ENCODE peak calls at places on chromosomes 16 and 17, in seven cellular contexts. O is left colon; U is stimulated activated CD8-positive, alpha-beta memory T cell treated with anti-CD3 and anti-CD28 coated beads, Interleukin-7, amount 100 ng/mL, for 1 hour; C is MM.1S; F is H7; Q is activated T-cell treated with anti-CD3 and anti-CD28 coated beads for 24 hours; J is cardiac fibroblast. N is an unnamed sample.

GRCh38 chr16:75109732-75110243 is 6.8 kb downstream of the LDHD start:
- DNase-seq in O (peak; percentile 85), U (no peak), C (no peak), F (peak; percentile 52), Q (no peak), J (no peak), N (peak; percentile 69)

GRCh38 chr17:77875881-77876509 is 82.5 kb upstream of the TNRC6C start:
- DNase-seq in O (no peak), U (no peak), C (peak; percentile 57), F (no peak), Q (no peak), J (peak; percentile 49), N (no peak)

GRCh38 chr17:46201491-46201890 is 8.3 kb upstream of the KANSL1 start:
- DNase-seq in O (no peak), U (no peak), C (no peak), F (no peak), Q (no peak), J (no peak), N (no peak)

GRCh38 chr16:10678655-10679054 is 16.1 kb downstream of the TEKT5 start:
- DNase-seq in O (no peak), U (no peak), C (no peak), F (no peak), Q (no peak), J (no peak), N (peak; percentile 34)

GRCh38 chr16:77214411-77215138 is 15.4 kb downstream of the SYCE1L start:
- DNase-seq in O (no peak), U (no peak), C (no peak), F (no peak), Q (no peak), J (no peak), N (no peak)

GRCh38 chr16:660459-661183 is 7.3 kb upstream of the RHOT2 start:
- DNase-seq in O (peak; percentile 91), U (no peak), C (peak; percentile 90), F (peak; percentile 100), Q (no peak), J (peak; percentile 76), N (peak; percentile 48)

GRCh38 chr16:56513972-56514371 is 5.9 kb downstream of the BBS2 start:
- DNase-seq in O (peak; percentile 43), U (peak; percentile 8), C (peak; percentile 72), F (peak; percentile 60), Q (peak; percentile 15), J (peak; percentile 79), N (peak; percentile 51)

GRCh38 chr17:13420294-13421277 is 181.1 kb downstream of the HS3ST3A1 start:
- DNase-seq in O (no peak), U (no peak), C (no peak), F (no peak), Q (no peak), J (peak; percentile 93), N (peak; percentile 39)

GRCh38 chr17:45288825-45289224 is 26.9 kb upstream of the SPATA32 start:
- DNase-seq in O (peak; percentile 69), U (no peak), C (no peak), F (no peak), Q (no peak), J (no peak), N (no peak)

GRCh38 chr17:17303010-17303846 is at the start of gene NT5M:
- DNase-seq in O (peak; percentile 60), U (peak; percentile 36), C (peak; percentile 88), F (peak; percentile 94), Q (peak; percentile 63), J (peak; percentile 59), N (peak; percentile 37)

GRCh38 chr17:59534583-59534982 is 30.8 kb upstream of the DHX40 start:
- DNase-seq in O (no peak), U (no peak), C (no peak), F (peak; percentile 31), Q (no peak), J (no peak), N (no peak)

GRCh38 chr17:41404024-41404651 is 6.7 kb upstream of the KRT31 start:
- DNase-seq in O (no peak), U (no peak), C (no peak), F (no peak), Q (peak; percentile 41), J (peak; percentile 94), N (peak; percentile 60)

GRCh38 chr16:65991149-65991701 is 375.3 kb upstream of the CDH5 start:
- DNase-seq in O (no peak), U (no peak), C (no peak), F (peak; percentile 33), Q (no peak), J (no peak), N (no peak)

GRCh38 chr17:36707904-36708303 is 106.5 kb downstream of the MRM1 start:
- DNase-seq in O (no peak), U (no peak), C (no peak), F (no peak), Q (no peak), J (no peak), N (no peak)

GRCh38 chr17:69967910-69968411 is 107.1 kb upstream of the KCNJ16 start:
- DNase-seq in O (no peak), U (no peak), C (no peak), F (no peak), Q (no peak), J (peak; percentile 71), N (no peak)

GRCh38 chr16:3756113-3756512 is 38.8 kb upstream of the TRAP1 start:
- DNase-seq in O (no peak), U (no peak), C (no peak), F (no peak), Q (no peak), J (no peak), N (no peak)

GRCh38 chr17:78684026-78684425 is 98.0 kb downstream of the CYTH1 start:
- DNase-seq in O (no peak), U (no peak), C (no peak), F (no peak), Q (no peak), J (no peak), N (no peak)

GRCh38 chr16:11162571-11163268 is 93.3 kb downstream of the SOCS1 start:
- DNase-seq in O (no peak), U (no peak), C (no peak), F (no peak), Q (no peak), J (no peak), N (no peak)

GRCh38 chr17:81859906-81860755 is at the start of gene P4HB:
- DNase-seq in O (no peak), U (no peak), C (no peak), F (no peak), Q (no peak), J (no peak), N (no peak)

GRCh38 chr17:9306086-9306485 is 269.5 kb downstream of the STX8 start:
- DNase-seq in O (no peak), U (no peak), C (no peak), F (no peak), Q (no peak), J (peak; percentile 27), N (no peak)

GRCh38 chr17:40122944-40123810 is 1.4 kb downstream of the MSL1 start:
- DNase-seq in O (peak; percentile 65), U (no peak), C (peak; percentile 54), F (peak; percentile 93), Q (no peak), J (peak; percentile 49), N (no peak)

GRCh38 chr17:19338031-19338990 is 24.2 kb downstream of the B9D1 start:
- DNase-seq in O (peak; percentile 67), U (peak; percentile 13), C (peak; percentile 68), F (peak; percentile 91), Q (peak; percentile 48), J (peak; percentile 47), N (no peak)

GRCh38 chr17:19702231-19702641 is 14.1 kb downstream of the SLC47A2 start:
- DNase-seq in O (no peak), U (no peak), C (no peak), F (no peak), Q (no peak), J (no peak), N (no peak)

GRCh38 chr16:71929048-71929447 is 33.7 kb downstream of the IST1 start:
- DNase-seq in O (no peak), U (no peak), C (no peak), F (no peak), Q (no peak), J (peak; percentile 77), N (no peak)

GRCh38 chr16:19474617-19475016 is 47.3 kb downstream of the GDE1 start:
- DNase-seq in O (no peak), U (no peak), C (no peak), F (no peak), Q (no peak), J (no peak), N (no peak)

GRCh38 chr17:79777166-79777843 is 643 bp upstream of the CBX2 start:
- DNase-seq in O (no peak), U (no peak), C (no peak), F (peak; percentile 71), Q (no peak), J (peak; percentile 54), N (no peak)

GRCh38 chr16:1977875-1978268 is 3.4 kb downstream of the NOXO1 start:
- DNase-seq in O (no peak), U (no peak), C (no peak), F (no peak), Q (no peak), J (no peak), N (no peak)

GRCh38 chr16:74448990-74449389 is 27.7 kb upstream of the CLEC18B start:
- DNase-seq in O (peak; percentile 68), U (no peak), C (no peak), F (no peak), Q (no peak), J (peak; percentile 94), N (no peak)

GRCh38 chr17:41767324-41768042 is 19.0 kb downstream of the JUP start:
- DNase-seq in O (no peak), U (no peak), C (no peak), F (no peak), Q (no peak), J (no peak), N (no peak)

GRCh38 chr17:48732688-48733629 is 4.4 kb upstream of the HOXB13 start:
- DNase-seq in O (no peak), U (no peak), C (no peak), F (peak; percentile 79), Q (no peak), J (no peak), N (no peak)

GRCh38 chr17:30831663-30832437 is at the start of gene ATAD5:
- DNase-seq in O (peak; percentile 89), U (peak; percentile 74), C (peak; percentile 90), F (peak; percentile 88), Q (peak; percentile 88), J (peak; percentile 94), N (peak; percentile 79)

GRCh38 chr16:3087243-3087791 is 11.8 kb downstream of the ZSCAN10 start:
- DNase-seq in O (no peak), U (no peak), C (no peak), F (peak; percentile 74), Q (no peak), J (no peak), N (no peak)

GRCh38 chr17:67491009-67491677 is 114.1 kb downstream of the PITPNC1 start:
- DNase-seq in O (peak; percentile 80), U (no peak), C (no peak), F (peak; percentile 49), Q (no peak), J (peak; percentile 99), N (peak; percentile 30)

GRCh38 chr17:70380017-70380416 is 210.7 kb downstream of the KCNJ2 start:
- DNase-seq in O (no peak), U (no peak), C (no peak), F (no peak), Q (no peak), J (no peak), N (no peak)

N was measured in DMS153.